ENCODE peak calls at places on chromosomes 1 and 21, in four cellular contexts. W is GM10248, A is Peyer's patch, T is fibroblast of pulmonary artery. R is an unnamed sample.

GRCh38 chr1:107683198-107683657 is 281.8 kb downstream of the VAV3 start:
- DNase-seq in W (no peak), A (no peak), T (no peak), R (no peak)

GRCh38 chr21:44903689-44904088 is 17.0 kb downstream of the ITGB2 start:
- DNase-seq in W (no peak), A (no peak), T (no peak), R (no peak)

GRCh38 chr1:15863156-15863901 is 15.8 kb downstream of the SPEN start:
- DNase-seq in W (no peak), A (no peak), T (no peak), R (no peak)

GRCh38 chr1:201941420-201942128 is 4.8 kb downstream of the LMOD1 start:
- DNase-seq in W (no peak), A (no peak), T (no peak), R (no peak)

GRCh38 chr1:183040600-183040999 is 17.4 kb downstream of the LAMC1 start:
- DNase-seq in W (no peak), A (no peak), T (no peak), R (no peak)

GRCh38 chr1:94093996-94094395 is 27.0 kb downstream of the ABCA4 start:
- DNase-seq in W (no peak), A (no peak), T (peak), R (no peak)

GRCh38 chr1:23555225-23555801 is 4.0 kb downstream of the ID3 start:
- DNase-seq in W (no peak), A (no peak), T (peak), R (no peak)

GRCh38 chr1:183724350-183725042 is 71.4 kb upstream of the APOBEC4 start:
- DNase-seq in W (no peak), A (no peak), T (no peak), R (no peak)

GRCh38 chr1:29849038-29849750 is 612.9 kb downstream of the PTPRU start:
- DNase-seq in W (peak), A (no peak), T (peak), R (no peak)

GRCh38 chr1:153422450-153423068 is 6.2 kb downstream of the S100A7A start:
- DNase-seq in W (peak), A (peak), T (peak), R (peak)

GRCh38 chr1:212561501-212561931 is 47.0 kb upstream of the ATF3 start:
- DNase-seq in W (no peak), A (no peak), T (peak), R (no peak)

DNA sequence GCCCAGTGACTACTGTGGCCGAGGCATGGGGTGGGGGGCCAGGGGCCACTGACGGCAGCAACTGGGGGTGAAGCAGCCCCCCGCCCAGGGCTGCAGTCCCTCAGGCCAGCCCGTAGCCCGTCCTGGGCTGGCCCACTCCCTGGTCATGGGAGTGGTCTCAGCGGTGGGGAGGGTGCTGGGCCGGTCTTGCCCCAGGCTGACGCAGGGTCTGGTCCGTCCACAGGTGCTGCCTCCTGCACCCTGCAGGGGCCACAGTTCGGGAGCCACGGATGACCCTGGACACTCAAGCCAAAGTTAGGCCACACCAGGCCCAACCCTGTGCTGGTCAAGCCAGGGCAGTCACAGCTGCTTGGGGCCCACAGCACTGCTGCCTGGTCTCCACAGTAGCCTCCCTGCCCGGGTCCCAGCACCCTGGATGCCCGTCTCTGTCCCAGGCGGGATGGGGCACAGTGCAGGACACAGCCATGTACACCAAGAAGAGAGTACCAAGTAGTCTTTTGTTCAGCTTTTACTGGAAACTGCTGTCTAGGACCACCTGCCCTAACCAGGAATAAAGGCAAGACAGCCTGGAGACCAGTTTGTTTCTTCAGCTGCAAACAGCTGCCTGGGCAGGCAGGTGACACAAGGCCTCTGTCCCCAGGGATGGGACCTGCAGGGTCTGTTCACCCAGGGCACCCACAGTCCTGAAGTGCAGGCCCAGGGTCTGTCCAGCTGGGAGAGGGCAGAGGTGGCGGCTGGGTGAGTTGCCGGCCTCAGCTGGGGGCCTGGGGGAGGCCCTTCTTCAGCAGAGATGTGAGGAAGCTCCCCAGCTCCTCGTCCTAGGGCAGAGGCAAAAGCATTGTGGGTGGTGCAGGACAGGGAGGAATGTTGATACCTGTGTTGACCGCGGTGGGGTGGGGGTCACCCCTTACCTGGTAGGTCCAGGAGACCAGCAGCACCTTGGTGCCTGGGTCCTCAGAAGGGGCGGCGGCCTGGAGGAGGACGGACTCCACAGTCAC is 3.0 kb downstream of the PUSL1 start:
- DNase-seq in W (no peak), A (no peak), T (no peak), R (no peak)
- TF ChIP-seq CTCF in W (no peak), A (no peak), T (no peak), R (no peak)

DNA sequence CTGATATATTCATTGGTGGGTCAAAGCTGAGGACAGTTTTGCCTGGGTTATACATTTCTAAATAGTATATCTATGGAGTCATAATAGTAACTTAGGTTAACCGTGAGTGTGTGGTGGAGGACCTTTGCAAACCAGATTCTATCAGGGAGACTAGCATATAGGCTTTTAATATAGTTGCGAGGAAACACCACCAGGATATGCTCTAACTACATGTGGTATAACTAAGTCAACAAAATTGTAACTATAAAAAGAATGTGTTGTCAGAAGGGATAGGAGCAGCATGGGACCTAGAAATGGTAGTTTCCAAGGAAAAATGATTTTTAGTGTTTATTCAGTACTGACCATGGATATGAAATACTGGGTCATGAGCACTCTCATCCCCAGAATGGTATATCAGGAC is 338.1 kb downstream of the TGFB2 start:
- DNase-seq in W (no peak), A (no peak), T (no peak), R (no peak)
- TF ChIP-seq CTCF in W (no peak), A (no peak), T (no peak), R (no peak)

GRCh38 chr1:156019946-156020292 is 832 bp downstream of the SSR2 start:
- DNase-seq in W (no peak), A (no peak), T (no peak), R (no peak)

GRCh38 chr1:156012051-156012817 is 8.5 kb downstream of the SSR2 start:
- DNase-seq in W (peak), A (no peak), T (no peak), R (no peak)

GRCh38 chr1:156009404-156009803 is 11.3 kb downstream of the SSR2 start:
- DNase-seq in W (no peak), A (no peak), T (no peak), R (no peak)

GRCh38 chr1:156020293-156021086 is at the start of gene SSR2:
- DNase-seq in W (peak), A (peak), T (peak), R (peak)

DNA sequence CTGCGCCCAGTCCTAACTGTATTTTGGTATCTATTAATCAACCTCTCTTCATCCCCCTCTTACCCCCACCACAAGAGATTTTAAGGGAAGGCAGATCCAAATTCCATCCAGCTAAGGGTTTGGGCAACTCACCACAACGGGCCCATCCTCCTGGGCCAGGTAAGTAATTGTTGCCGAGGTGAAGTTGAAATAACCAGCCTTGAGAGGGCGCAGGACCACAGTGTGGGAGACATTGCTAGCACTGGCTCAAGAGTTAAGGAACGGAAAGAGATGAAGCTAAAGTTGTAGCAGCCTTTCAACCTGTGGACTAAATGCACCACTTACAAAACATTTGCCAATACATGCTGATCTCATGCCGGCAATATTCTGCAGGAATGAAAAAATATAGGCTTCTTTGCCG is 5.9 kb downstream of the SSR2 start:
- DNase-seq in W (no peak), A (no peak), T (no peak), R (no peak)
- TF ChIP-seq CTCF in W (no peak), A (no peak), T (no peak), R (no peak)

DNA sequence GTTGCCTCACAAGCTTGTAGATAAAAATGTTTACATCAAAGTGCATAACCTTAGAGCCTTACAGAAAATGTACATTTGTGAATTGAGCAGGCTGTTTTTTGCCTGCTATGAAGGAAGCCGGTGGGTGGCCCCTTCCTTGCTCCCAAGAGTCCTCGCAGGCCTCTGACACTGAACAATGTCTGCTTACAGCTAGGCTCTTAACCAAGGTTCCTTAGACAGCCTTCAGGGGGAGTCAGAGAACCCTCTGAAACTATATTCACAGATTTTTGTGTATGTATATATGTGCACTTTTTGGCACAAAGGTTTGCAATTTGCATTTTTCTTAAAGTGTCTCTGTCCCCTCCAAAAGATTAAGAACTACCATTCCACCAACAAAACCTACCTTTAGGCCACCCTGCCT is 282.6 kb downstream of the BARHL2 start:
- DNase-seq in W (no peak), A (no peak), T (peak), R (no peak)
- TF ChIP-seq CTCF in W (no peak), A (no peak), T (peak), R (no peak)

DNA sequence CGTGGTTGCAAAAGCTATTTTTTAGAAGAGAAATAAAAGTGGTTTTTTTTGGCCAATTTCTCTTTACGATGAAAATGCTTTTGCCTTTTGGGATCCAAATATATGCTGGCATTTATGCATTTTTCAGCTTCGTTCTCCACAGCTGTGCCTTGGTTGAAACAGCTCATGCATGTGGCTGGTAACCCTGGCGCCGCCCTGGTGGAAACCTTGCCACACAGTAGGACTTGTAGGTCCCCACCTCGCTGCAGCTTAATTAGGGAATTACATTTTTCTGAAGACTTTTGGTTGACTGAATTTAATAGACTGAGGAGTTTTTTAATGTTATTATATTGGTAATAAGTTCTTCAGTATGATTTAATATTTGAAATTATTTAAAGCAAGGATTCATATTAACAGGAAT is 12.7 kb upstream of the PCP4 start:
- DNase-seq in W (no peak), A (no peak), T (no peak), R (no peak)
- TF ChIP-seq CTCF in W (no peak), A (no peak), T (no peak), R (no peak)